ENCODE peak calls at places on chromosome 16, in six cellular contexts. U is mesendoderm, Q is tibial nerve, D is IMR-90, X is RWPE1, E is DND-41. G is an unnamed sample.

GRCh38 chr16:48576927-48577326 is 33.1 kb downstream of the N4BP1 start:
- DNase-seq in U (peak), X (no peak), D (peak), Q (no peak), E (no peak), G (no peak)

GRCh38 chr16:349211-349610 is 3.3 kb downstream of the AXIN1 start:
- DNase-seq in D (no peak), X (no peak), U (no peak), E (no peak), Q (no peak), G (no peak)

GRCh38 chr16:12387786-12388185 is 411.3 kb downstream of the SNX29 start:
- DNase-seq in D (no peak), E (no peak), X (no peak), U (no peak), Q (no peak), G (no peak)

GRCh38 chr16:89646270-89646669 is 11.2 kb downstream of the CHMP1A start:
- DNase-seq in E (no peak), D (no peak), X (no peak), Q (no peak), U (no peak), G (no peak)

GRCh38 chr16:30551781-30552180 is 6.4 kb downstream of the ZNF764 start:
- DNase-seq in X (no peak), E (peak), Q (no peak), U (peak), D (no peak), G (no peak)

GRCh38 chr16:71853413-71853812 is 7.6 kb downstream of the ATXN1L start:
- DNase-seq in U (no peak), Q (no peak), E (no peak), X (no peak), D (no peak), G (no peak)

GRCh38 chr16:79369796-79370195 is 230.7 kb downstream of the MAF start:
- DNase-seq in X (peak), D (no peak), E (no peak), Q (no peak), U (no peak), G (no peak)

GRCh38 chr16:424623-425081 is 797 bp upstream of the RAB11FIP3 start:
- DNase-seq in X (no peak), E (no peak), D (no peak), U (no peak), Q (peak), G (peak)

GRCh38 chr16:85253127-85253941 is 141.1 kb upstream of the CIBAR2 start:
- DNase-seq in E (peak), Q (peak), D (peak), U (peak), X (peak), G (peak)

GRCh38 chr16:50806099-50807062 is 64.5 kb downstream of the CYLD start:
- DNase-seq in X (peak), E (peak), U (peak), D (peak), Q (peak), G (peak)
- H3K27ac ChIP-seq in X (no peak), E (peak), U (no peak), D (no peak), Q (no peak), G (peak)

GRCh38 chr16:72990003-72990521 is 57.9 kb downstream of the ZFHX3 start:
- DNase-seq in D (peak), Q (peak), E (no peak), U (peak), X (peak), G (peak)

GRCh38 chr16:72991211-72991610 is 56.7 kb downstream of the ZFHX3 start:
- DNase-seq in Q (no peak), U (no peak), X (no peak), E (no peak), D (no peak), G (no peak)

GRCh38 chr16:72991645-72992044 is 56.3 kb downstream of the ZFHX3 start:
- DNase-seq in E (no peak), D (no peak), X (no peak), Q (no peak), U (no peak), G (no peak)

GRCh38 chr16:72990571-72990970 is 57.4 kb downstream of the ZFHX3 start:
- DNase-seq in Q (no peak), D (no peak), E (no peak), X (no peak), U (no peak), G (no peak)

GRCh38 chr16:72992142-72992601 is 55.8 kb downstream of the ZFHX3 start:
- DNase-seq in Q (no peak), D (no peak), U (peak), E (no peak), X (no peak), G (no peak)
- H3K27ac ChIP-seq in Q (no peak), D (no peak), U (no peak), E (no peak), X (peak), G (peak)

DNA sequence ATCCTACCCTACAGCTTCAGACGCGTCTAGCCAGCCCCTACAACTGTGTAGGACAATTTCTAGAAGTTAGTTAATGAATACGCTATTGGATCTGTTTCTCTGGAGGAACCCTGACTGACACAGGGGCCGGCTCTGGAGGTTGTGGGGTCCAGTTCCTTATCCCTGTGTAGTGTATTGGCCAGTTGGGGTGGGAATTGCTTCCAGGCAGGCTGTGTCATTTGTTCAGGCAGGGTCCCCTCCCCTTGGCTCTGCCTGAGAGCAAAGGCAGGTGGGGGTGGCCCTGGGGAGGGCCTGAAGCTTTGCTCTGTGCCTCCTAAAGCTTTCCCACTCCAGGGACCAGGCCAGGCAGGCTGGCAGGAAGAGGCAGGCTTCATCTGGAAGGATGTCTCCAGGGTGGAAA is 11.7 kb upstream of the CETP start:
- DNase-seq in U (no peak), Q (no peak), E (no peak), D (no peak), X (no peak), G (no peak)
- H3K27ac ChIP-seq in U (no peak), Q (no peak), E (no peak), D (no peak), X (no peak), G (no peak)

GRCh38 chr16:67673712-67674580 is 7.3 kb downstream of the C16orf86 start:
- DNase-seq in X (no peak), Q (peak), E (no peak), U (no peak), D (no peak), G (no peak)
- H3K27ac ChIP-seq in X (peak), Q (peak), E (no peak), U (no peak), D (no peak), G (peak)

DNA sequence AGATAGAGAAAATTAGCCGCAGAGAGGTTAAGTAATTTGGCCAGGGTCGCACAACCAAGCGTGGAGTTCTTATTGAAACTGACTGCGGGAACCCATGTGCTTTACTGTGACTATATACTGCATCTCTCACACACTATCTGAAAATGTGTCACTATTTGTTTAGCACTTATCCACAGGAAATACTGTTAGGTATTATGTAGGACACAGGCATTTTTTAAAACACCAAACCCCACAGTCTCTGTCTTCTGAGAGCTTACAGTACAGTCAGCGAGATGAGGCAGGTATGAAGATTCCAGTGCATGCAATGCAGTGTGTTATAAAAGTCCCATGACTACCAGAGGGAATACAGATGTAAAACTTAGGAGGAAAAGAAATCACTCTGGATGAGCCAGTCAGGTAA is 11.3 kb downstream of the RBL2 start:
- DNase-seq in D (no peak), Q (no peak), U (no peak), X (no peak), E (no peak), G (no peak)
- H3K27ac ChIP-seq in D (no peak), Q (no peak), U (no peak), X (no peak), E (no peak), G (no peak)

GRCh38 chr16:18805257-18805773 is 4.0 kb upstream of the ARL6IP1 start:
- DNase-seq in X (no peak), U (no peak), D (no peak), Q (no peak), E (no peak), G (no peak)

GRCh38 chr16:18811925-18812324 is 10.6 kb upstream of the ARL6IP1 start:
- DNase-seq in Q (no peak), D (no peak), X (no peak), E (no peak), U (no peak), G (no peak)

GRCh38 chr16:18803569-18804462 is 2.5 kb upstream of the ARL6IP1 start:
- DNase-seq in U (no peak), Q (no peak), D (peak), X (no peak), E (no peak), G (no peak)

GRCh38 chr16:18804540-18804939 is 3.2 kb upstream of the ARL6IP1 start:
- DNase-seq in D (no peak), Q (no peak), X (no peak), U (peak), E (no peak), G (no peak)

GRCh38 chr16:18809165-18809564 is 7.8 kb upstream of the ARL6IP1 start:
- DNase-seq in Q (no peak), D (no peak), E (no peak), U (no peak), X (no peak), G (no peak)
- H3K27ac ChIP-seq in Q (no peak), D (no peak), E (no peak), U (no peak), X (peak), G (no peak)

DNA sequence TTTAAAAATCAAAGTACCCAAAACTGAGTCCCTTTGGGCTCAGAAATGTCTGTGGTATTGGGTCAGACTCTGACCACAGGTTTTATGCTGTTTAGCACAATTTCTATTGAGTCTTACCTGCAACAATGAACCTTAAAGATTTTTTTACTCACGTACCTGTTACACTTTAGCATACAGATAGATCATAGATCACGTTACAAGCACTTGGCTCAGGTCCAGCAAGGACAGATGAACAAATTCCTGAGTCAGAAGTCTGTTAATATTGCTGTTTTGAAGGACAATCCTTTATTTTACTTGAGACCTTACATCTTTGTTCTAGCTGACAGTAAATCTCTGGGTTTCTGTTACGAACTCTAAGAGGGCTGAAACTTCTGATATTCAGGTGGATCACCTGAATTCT is 12.8 kb downstream of the SLC7A6OS start:
- DNase-seq in U (no peak), Q (no peak), X (no peak), E (no peak), D (peak), G (no peak)
- H3K27ac ChIP-seq in U (no peak), Q (no peak), X (peak), E (no peak), D (no peak), G (no peak)

G was measured in uterus.